ENCODE peak calls at places on chromosomes 11 and 22, in eight cellular contexts. One of them, this sample, is unnamed.

GRCh38 chr11:64826578-64827450 is 16.5 kb upstream of the MEN1 start:
- DNase-seq in NCI-H2107: no peak
- DNase-seq in mesothelial cell of epicardium: no peak
- DNase-seq in ascending aorta: no peak
- DNase-seq in foreskin fibroblast: no peak
- DNase-seq in HEK293T: no peak
- DNase-seq in mesenchymal stem cell: no peak
- DNase-seq in activated effector memory CD4-positive, alpha-beta T cell treated with Interleukin-2 at 50 U/mL for 16 hours: no peak
- DNase-seq in this sample: no peak

GRCh38 chr11:46039990-46040389 is 81.3 kb downstream of the PHF21A start:
- DNase-seq in NCI-H2107: no peak
- DNase-seq in mesothelial cell of epicardium: no peak
- DNase-seq in ascending aorta: no peak
- DNase-seq in foreskin fibroblast: peak
- DNase-seq in HEK293T: no peak
- DNase-seq in mesenchymal stem cell: no peak
- DNase-seq in activated effector memory CD4-positive, alpha-beta T cell treated with Interleukin-2 at 50 U/mL for 16 hours: no peak
- DNase-seq in this sample: no peak

GRCh38 chr11:1458340-1459218 is 28.0 kb downstream of the MOB2 start:
- DNase-seq in NCI-H2107: peak
- DNase-seq in mesothelial cell of epicardium: peak
- DNase-seq in ascending aorta: no peak
- DNase-seq in foreskin fibroblast: peak
- DNase-seq in HEK293T: peak
- DNase-seq in mesenchymal stem cell: peak
- DNase-seq in activated effector memory CD4-positive, alpha-beta T cell treated with Interleukin-2 at 50 U/mL for 16 hours: no peak
- DNase-seq in this sample: peak

GRCh38 chr22:36171941-36172340 is 11.4 kb upstream of the APOL3 start:
- DNase-seq in NCI-H2107: no peak
- DNase-seq in mesothelial cell of epicardium: no peak
- DNase-seq in ascending aorta: no peak
- DNase-seq in foreskin fibroblast: no peak
- DNase-seq in HEK293T: no peak
- DNase-seq in mesenchymal stem cell: no peak
- DNase-seq in activated effector memory CD4-positive, alpha-beta T cell treated with Interleukin-2 at 50 U/mL for 16 hours: no peak
- DNase-seq in this sample: no peak

GRCh38 chr11:26442131-26442530 is 110.2 kb downstream of the ANO3 start:
- DNase-seq in NCI-H2107: no peak
- DNase-seq in mesothelial cell of epicardium: no peak
- DNase-seq in ascending aorta: no peak
- DNase-seq in foreskin fibroblast: peak
- DNase-seq in HEK293T: no peak
- DNase-seq in mesenchymal stem cell: peak
- DNase-seq in activated effector memory CD4-positive, alpha-beta T cell treated with Interleukin-2 at 50 U/mL for 16 hours: no peak
- DNase-seq in this sample: no peak

GRCh38 chr11:120186799-120187591 is 23.8 kb upstream of the OAF start:
- DNase-seq in NCI-H2107: no peak
- DNase-seq in mesothelial cell of epicardium: no peak
- DNase-seq in ascending aorta: no peak
- DNase-seq in foreskin fibroblast: no peak
- DNase-seq in HEK293T: no peak
- DNase-seq in mesenchymal stem cell: no peak
- DNase-seq in activated effector memory CD4-positive, alpha-beta T cell treated with Interleukin-2 at 50 U/mL for 16 hours: no peak
- DNase-seq in this sample: peak

GRCh38 chr11:47944555-47945128 is 35.7 kb upstream of the PTPRJ start:
- DNase-seq in NCI-H2107: no peak
- DNase-seq in mesothelial cell of epicardium: no peak
- DNase-seq in ascending aorta: no peak
- DNase-seq in foreskin fibroblast: no peak
- DNase-seq in HEK293T: no peak
- DNase-seq in mesenchymal stem cell: no peak
- DNase-seq in activated effector memory CD4-positive, alpha-beta T cell treated with Interleukin-2 at 50 U/mL for 16 hours: no peak
- DNase-seq in this sample: no peak

GRCh38 chr11:73295259-73295995 is 12.6 kb upstream of the ARHGEF17 start:
- DNase-seq in NCI-H2107: peak
- DNase-seq in mesothelial cell of epicardium: no peak
- DNase-seq in ascending aorta: no peak
- DNase-seq in foreskin fibroblast: peak
- DNase-seq in HEK293T: peak
- DNase-seq in mesenchymal stem cell: peak
- DNase-seq in activated effector memory CD4-positive, alpha-beta T cell treated with Interleukin-2 at 50 U/mL for 16 hours: peak
- DNase-seq in this sample: peak

GRCh38 chr11:64255135-64256128 is 4.1 kb downstream of the PLCB3 start:
- DNase-seq in NCI-H2107: no peak
- DNase-seq in mesothelial cell of epicardium: no peak
- DNase-seq in ascending aorta: no peak
- DNase-seq in foreskin fibroblast: no peak
- DNase-seq in HEK293T: no peak
- DNase-seq in mesenchymal stem cell: no peak
- DNase-seq in activated effector memory CD4-positive, alpha-beta T cell treated with Interleukin-2 at 50 U/mL for 16 hours: no peak
- DNase-seq in this sample: no peak

GRCh38 chr22:26325641-26326040 is 103.4 kb upstream of the ASPHD2 start:
- DNase-seq in NCI-H2107: no peak
- DNase-seq in mesothelial cell of epicardium: no peak
- DNase-seq in ascending aorta: no peak
- DNase-seq in foreskin fibroblast: peak
- DNase-seq in HEK293T: no peak
- DNase-seq in mesenchymal stem cell: no peak
- DNase-seq in activated effector memory CD4-positive, alpha-beta T cell treated with Interleukin-2 at 50 U/mL for 16 hours: no peak
- DNase-seq in this sample: no peak

GRCh38 chr22:37686002-37686982 is at the start of gene NOL12:
- DNase-seq in NCI-H2107: peak
- DNase-seq in mesothelial cell of epicardium: no peak
- DNase-seq in ascending aorta: peak
- DNase-seq in foreskin fibroblast: peak
- DNase-seq in HEK293T: peak
- DNase-seq in mesenchymal stem cell: peak
- DNase-seq in activated effector memory CD4-positive, alpha-beta T cell treated with Interleukin-2 at 50 U/mL for 16 hours: peak
- DNase-seq in this sample: peak

GRCh38 chr11:102430158-102430836 is 22.3 kb downstream of the TMEM123 start:
- DNase-seq in NCI-H2107: no peak
- DNase-seq in mesothelial cell of epicardium: no peak
- DNase-seq in ascending aorta: no peak
- DNase-seq in foreskin fibroblast: no peak
- DNase-seq in HEK293T: no peak
- DNase-seq in mesenchymal stem cell: no peak
- DNase-seq in activated effector memory CD4-positive, alpha-beta T cell treated with Interleukin-2 at 50 U/mL for 16 hours: no peak
- DNase-seq in this sample: no peak

GRCh38 chr11:94926698-94927237 is 46.6 kb downstream of the CWC15 start:
- DNase-seq in NCI-H2107: no peak
- DNase-seq in mesothelial cell of epicardium: no peak
- DNase-seq in ascending aorta: peak
- DNase-seq in foreskin fibroblast: peak
- DNase-seq in HEK293T: no peak
- DNase-seq in mesenchymal stem cell: peak
- DNase-seq in activated effector memory CD4-positive, alpha-beta T cell treated with Interleukin-2 at 50 U/mL for 16 hours: no peak
- DNase-seq in this sample: peak

GRCh38 chr11:17931595-17931994 is 81.3 kb downstream of the SERGEF start:
- DNase-seq in NCI-H2107: no peak
- DNase-seq in mesothelial cell of epicardium: no peak
- DNase-seq in ascending aorta: no peak
- DNase-seq in foreskin fibroblast: no peak
- DNase-seq in HEK293T: no peak
- DNase-seq in mesenchymal stem cell: no peak
- DNase-seq in activated effector memory CD4-positive, alpha-beta T cell treated with Interleukin-2 at 50 U/mL for 16 hours: no peak
- DNase-seq in this sample: no peak

GRCh38 chr11:9755561-9755960 is 91.7 kb downstream of the SWAP70 start:
- DNase-seq in NCI-H2107: no peak
- DNase-seq in mesothelial cell of epicardium: no peak
- DNase-seq in ascending aorta: no peak
- DNase-seq in foreskin fibroblast: peak
- DNase-seq in HEK293T: no peak
- DNase-seq in mesenchymal stem cell: peak
- DNase-seq in activated effector memory CD4-positive, alpha-beta T cell treated with Interleukin-2 at 50 U/mL for 16 hours: no peak
- DNase-seq in this sample: no peak

This sample was measured in hepatocyte.